ENCODE peak calls at places on chromosomes 11 and 22, in four cellular contexts. F is stomach, Q is K562, Y is sigmoid colon. E is an unnamed sample. For H3K9me3, the result is how much of the 10 kb centered on the place peaks cover.

GRCh38 chr11:76251576-76251975 is 45.3 kb upstream of the WNT11 start:
- DNase-seq in Y (no peak), Q (no peak), F (no peak), E (no peak)

GRCh38 chr22:26568207-26568706 is 21.7 kb downstream of the TPST2 start:
- DNase-seq in Y (no peak), Q (no peak), F (no peak), E (no peak)

GRCh38 chr11:59923813-59924212 is 14.4 kb upstream of the OOSP1 start:
- DNase-seq in Y (no peak), Q (no peak), F (no peak), E (no peak)

GRCh38 chr22:36386351-36386899 is 1.3 kb downstream of the MYH9 start:
- DNase-seq in F (no peak), Y (no peak), Q (no peak), E (no peak)

GRCh38 chr11:135033545-135033944 is 621.5 kb upstream of the B3GAT1 start:
- DNase-seq in Y (no peak), F (no peak), Q (no peak), E (no peak)

GRCh38 chr11:130650456-130651068 is 202.1 kb downstream of the ADAMTS15 start:
- DNase-seq in Y (no peak), Q (no peak), F (no peak), E (no peak)

GRCh38 chr11:926341-926916 is 759 bp downstream of the AP2A2 start:
- DNase-seq in Q (peak), Y (no peak), F (no peak), E (no peak)

GRCh38 chr11:128483211-128483788 is 104.1 kb downstream of the ETS1 start:
- DNase-seq in F (no peak), Y (no peak), Q (no peak), E (no peak)

GRCh38 chr11:45511566-45511965 is 153.9 kb downstream of the CHST1 start:
- DNase-seq in Y (no peak), F (no peak), Q (no peak), E (no peak)

GRCh38 chr22:45543243-45543642 is 40.6 kb downstream of the FBLN1 start:
- DNase-seq in Q (no peak), F (no peak), Y (no peak), E (no peak)

GRCh38 chr11:44886765-44887164 is 63.9 kb downstream of the TP53I11 start:
- DNase-seq in Q (no peak), F (no peak), Y (no peak), E (no peak)

GRCh38 chr22:33210129-33210784 is 152.1 kb upstream of the SYN3 start:
- DNase-seq in Y (no peak), Q (peak), F (no peak), E (no peak)

GRCh38 chr11:95255523-95256165 is 24.6 kb upstream of the SESN3 start:
- DNase-seq in Q (no peak), F (no peak), Y (no peak), E (no peak)

GRCh38 chr11:134469627-134470026 is 57.6 kb upstream of the B3GAT1 start:
- DNase-seq in Y (no peak), F (no peak), Q (peak), E (no peak)

GRCh38 chr11:34348919-34349318 is 8.9 kb downstream of the ABTB2 start:
- DNase-seq in F (no peak), Q (no peak), Y (no peak), E (no peak)

GRCh38 chr11:100739636-100740035 is 52.5 kb downstream of the ARHGAP42 start:
- DNase-seq in Q (no peak), Y (no peak), F (peak), E (no peak)

GRCh38 chr11:35303596-35304392 is 115.6 kb downstream of the SLC1A2 start:
- DNase-seq in Y (peak), Q (no peak), F (peak), E (peak)

GRCh38 chr11:80293293-80293692 is 852.5 kb upstream of the TENM4 start:
- DNase-seq in F (no peak), Q (no peak), Y (no peak), E (no peak)
- TF ChIP-seq EP300 in F (no peak), Q (no peak), Y (no peak), E (no peak)

GRCh38 chr11:62390727-62391126 is 28.1 kb upstream of the SCGB1A1 start:
- DNase-seq in F (no peak), Y (no peak), Q (peak), E (no peak)

GRCh38 chr11:62383822-62384221 is 35.0 kb upstream of the SCGB1A1 start:
- DNase-seq in Q (no peak), Y (no peak), F (peak), E (no peak)

GRCh38 chr11:62388999-62389398 is 29.8 kb upstream of the SCGB1A1 start:
- DNase-seq in Q (no peak), F (no peak), Y (no peak), E (no peak)

GRCh38 chr11:62390237-62390636 is 28.6 kb upstream of the SCGB1A1 start:
- DNase-seq in Q (no peak), F (no peak), Y (no peak), E (no peak)

GRCh38 chr11:62387381-62387780 is 31.5 kb upstream of the SCGB1A1 start:
- DNase-seq in Q (no peak), Y (no peak), F (no peak), E (no peak)
- H3K9me3 ChIP-seq in Q (under half), Y (under half), F (under half), E (under half)

DNA sequence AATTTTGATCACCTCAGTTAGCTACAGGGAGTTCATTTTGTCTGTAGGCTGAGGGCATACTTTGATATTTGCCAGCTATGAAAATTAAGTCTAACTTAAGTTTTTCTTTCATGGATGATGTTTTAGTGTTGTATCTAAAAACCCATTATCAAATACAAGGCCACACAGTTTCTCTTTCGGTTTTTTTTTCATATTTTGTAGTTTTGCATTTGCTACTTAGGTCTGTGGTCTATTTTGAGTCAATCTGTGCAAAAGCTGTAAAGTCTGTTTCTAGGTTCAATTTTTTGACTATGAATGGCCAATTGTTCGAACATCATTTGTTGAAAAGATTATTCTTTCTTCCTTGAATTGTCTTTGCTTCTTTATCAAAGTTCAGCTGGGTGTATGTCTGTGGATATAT is 895.6 kb upstream of the ANO3 start:
- DNase-seq in F (no peak), Q (no peak), Y (no peak), E (no peak)
- H3K4me3 ChIP-seq in F (no peak), Q (no peak), Y (no peak), E (no peak)

DNA sequence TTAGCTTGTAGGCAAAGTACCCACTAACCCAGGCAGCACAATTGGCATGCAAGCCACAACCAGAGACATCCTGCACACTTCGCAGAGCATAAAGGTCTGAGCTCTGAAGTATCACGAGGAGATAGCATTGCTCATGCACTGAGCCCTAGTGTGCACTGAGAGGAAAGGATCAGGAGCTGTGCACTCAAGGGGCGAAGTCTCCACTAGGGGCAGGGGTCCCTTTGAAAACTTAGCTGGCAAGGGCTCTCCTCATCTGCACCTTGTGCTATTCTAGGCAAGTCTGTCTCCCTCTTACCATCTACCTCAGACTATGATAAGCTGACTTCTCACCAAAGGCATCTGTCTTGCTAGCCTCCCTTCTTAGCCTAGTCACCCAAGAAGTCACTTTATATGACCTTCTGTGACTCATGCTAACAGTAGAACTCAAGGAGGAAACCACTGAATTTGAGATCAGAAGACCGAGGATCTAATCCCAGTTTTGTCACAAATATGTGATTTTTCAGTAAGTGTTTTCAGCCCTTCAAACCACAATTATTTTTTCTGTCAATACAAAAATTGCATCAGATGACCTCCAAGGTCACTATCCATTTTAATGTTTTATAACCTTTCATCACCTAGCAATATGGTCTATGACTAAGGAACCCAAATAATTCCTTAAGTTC is 1078.0 kb downstream of the NTM start:
- DNase-seq in F (no peak), Y (no peak), Q (no peak), E (no peak)
- TF ChIP-seq EP300 in F (no peak), Y (no peak), Q (no peak), E (no peak)